ENCODE peak calls at places on chromosomes 16 and 17, in six cellular contexts. G is HepG2, T is GM19239, N is tibial artery, V is OCI-LY7, Y is GM20000. B is an unnamed sample.

GRCh38 chr16:3792472-3793012 is 75.2 kb upstream of the TRAP1 start:
- DNase-seq in G (no peak), V (no peak), T (no peak), Y (no peak), N (no peak), B (no peak)

GRCh38 chr17:80790021-80790765 is 201.4 kb upstream of the CHMP6 start:
- DNase-seq in G (no peak), Y (peak), T (peak), N (no peak), V (peak), B (no peak)

GRCh38 chr17:40191237-40192208 is 14.3 kb downstream of the RAPGEFL1 start:
- DNase-seq in Y (peak), T (peak), N (peak), V (peak), G (peak), B (peak)

GRCh38 chr17:31475378-31476162 is 84.1 kb downstream of the RAB11FIP4 start:
- DNase-seq in V (no peak), N (no peak), T (no peak), G (peak), Y (no peak), B (no peak)

GRCh38 chr16:48818257-48818656 is 208.3 kb upstream of the N4BP1 start:
- DNase-seq in T (no peak), V (no peak), N (no peak), Y (no peak), G (no peak), B (no peak)

GRCh38 chr16:635573-636205 is 416 bp downstream of the METTL26 start:
- DNase-seq in V (no peak), T (no peak), G (no peak), Y (peak), N (no peak), B (no peak)

GRCh38 chr17:45942284-45942683 is 47.9 kb downstream of the MAPT start:
- DNase-seq in T (no peak), N (peak), Y (no peak), V (no peak), G (no peak), B (peak)

GRCh38 chr16:72094266-72094610 is 591 bp downstream of the DHX38 start:
- DNase-seq in N (no peak), Y (no peak), T (no peak), V (peak), G (no peak), B (no peak)

GRCh38 chr17:57861737-57862409 is 12.0 kb upstream of the MRPS23 start:
- DNase-seq in V (no peak), Y (no peak), T (no peak), N (peak), G (peak), B (peak)